ENCODE peak calls at places on chromosomes 5 and 9, in four cellular contexts. K is neuronal stem cell, R is psoas muscle, O is astrocyte. J is an unnamed sample. For H3K27me3, the result is how much of the 10 kb centered on the place peaks cover.

GRCh38 chr5:42930934-42931333 is 109.2 kb downstream of the ANXA2R start:
- DNase-seq in K (no peak), R (no peak), O (no peak), J (no peak)

GRCh38 chr5:56585973-56586740 is 229.2 kb upstream of the MAP3K1 start:
- DNase-seq in K (peak), R (peak), O (no peak), J (no peak)

GRCh38 chr5:141841781-141842180 is 36.4 kb downstream of the PCDH1 start:
- DNase-seq in K (no peak), R (no peak), O (no peak), J (no peak)

GRCh38 chr9:100590481-100590880 is 12.6 kb downstream of the CAVIN4 start:
- DNase-seq in K (no peak), R (no peak), O (peak), J (no peak)

GRCh38 chr9:124570942-124571666 is 63.9 kb upstream of the NR5A1 start:
- DNase-seq in K (no peak), R (no peak), O (no peak), J (no peak)

GRCh38 chr9:120030847-120031246 is 549.1 kb downstream of the CDK5RAP2 start:
- DNase-seq in K (no peak), R (no peak), O (no peak), J (no peak)

GRCh38 chr9:111148390-111148993 is 110.2 kb upstream of the LPAR1 start:
- DNase-seq in K (no peak), R (no peak), O (no peak), J (no peak)

GRCh38 chr9:36091028-36091953 is 45.2 kb upstream of the GLIPR2 start:
- DNase-seq in K (no peak), R (no peak), O (peak), J (no peak)

GRCh38 chr5:31537856-31538255 is 5.8 kb downstream of the C5orf22 start:
- DNase-seq in K (peak), R (no peak), O (no peak), J (no peak)

GRCh38 chr5:76811214-76811613 is 7.6 kb upstream of the F2RL1 start:
- DNase-seq in K (no peak), R (no peak), O (peak), J (no peak)

GRCh38 chr5:31996909-31997308 is 177.2 kb downstream of the GOLPH3 start:
- DNase-seq in K (no peak), R (no peak), O (no peak), J (no peak)

GRCh38 chr9:31597977-31598376 is 786.5 kb upstream of the ACO1 start:
- DNase-seq in K (no peak), R (no peak), O (peak), J (no peak)

GRCh38 chr9:2623046-2623865 is 1.7 kb downstream of the VLDLR start:
- DNase-seq in K (peak), R (peak), O (peak), J (peak)

GRCh38 chr9:118929317-118929716 is 439.9 kb downstream of the BRINP1 start:
- DNase-seq in K (no peak), R (no peak), O (peak), J (no peak)

GRCh38 chr5:124162782-124163532 is 583.5 kb downstream of the ZNF608 start:
- DNase-seq in K (no peak), R (no peak), O (peak), J (no peak)

GRCh38 chr5:143896981-143897380 is 85.0 kb downstream of the HMHB1 start:
- DNase-seq in K (no peak), R (no peak), O (peak), J (no peak)

GRCh38 chr9:72025956-72026355 is 34.5 kb downstream of the C9orf57 start:
- DNase-seq in K (no peak), R (no peak), O (peak), J (no peak)

GRCh38 chr9:76425677-76426453 is 31.6 kb upstream of the RFK start:
- DNase-seq in K (no peak), R (no peak), O (no peak), J (no peak)

GRCh38 chr5:8247485-8247884 is 378.5 kb downstream of the MTRR start:
- DNase-seq in K (no peak), R (no peak), O (no peak), J (no peak)

GRCh38 chr9:98218562-98219363 is 26.3 kb upstream of the CORO2A start:
- DNase-seq in K (no peak), R (peak), O (peak), J (peak)

GRCh38 chr5:52077941-52078825 is 694.9 kb downstream of the ISL1 start:
- DNase-seq in K (peak), R (no peak), O (no peak), J (peak)

GRCh38 chr9:133114451-133114885 is 6.6 kb downstream of the RALGDS start:
- DNase-seq in K (no peak), R (peak), O (no peak), J (peak)

GRCh38 chr9:133113928-133114351 is 7.1 kb downstream of the RALGDS start:
- DNase-seq in K (no peak), R (peak), O (no peak), J (peak)

GRCh38 chr9:133111461-133112360 is 9.3 kb downstream of the RALGDS start:
- DNase-seq in K (no peak), R (peak), O (no peak), J (no peak)

GRCh38 chr9:133112361-133113026 is 8.5 kb downstream of the RALGDS start:
- DNase-seq in K (no peak), R (peak), O (no peak), J (no peak)

GRCh38 chr9:133113163-133113927 is 7.7 kb downstream of the RALGDS start:
- DNase-seq in K (no peak), R (peak), O (peak), J (no peak)
- H3K4me3 ChIP-seq in K (no peak), R (peak), O (no peak), J (no peak)

GRCh38 chr5:488241-488640 is 36.0 kb downstream of the SLC9A3 start:
- DNase-seq in K (no peak), R (no peak), O (no peak), J (no peak)

GRCh38 chr5:483434-484184 is 40.6 kb downstream of the EXOC3 start:
- DNase-seq in K (no peak), R (no peak), O (no peak), J (no peak)

GRCh38 chr5:484556-484955 is 39.7 kb downstream of the SLC9A3 start:
- DNase-seq in K (no peak), R (no peak), O (no peak), J (no peak)

GRCh38 chr5:485113-485942 is 38.9 kb downstream of the SLC9A3 start:
- DNase-seq in K (no peak), R (no peak), O (no peak), J (no peak)

GRCh38 chr5:485943-486491 is 38.2 kb downstream of the SLC9A3 start:
- DNase-seq in K (no peak), R (no peak), O (no peak), J (no peak)
- H3K27me3 ChIP-seq in K (under half), R (half or more), O (under half), J (under half)

GRCh38 chr9:89592963-89593775 is 11.6 kb upstream of the GADD45G start:
- DNase-seq in K (peak), R (no peak), O (peak), J (peak)
- H3K4me3 ChIP-seq in K (no peak), R (no peak), O (no peak), J (no peak)

GRCh38 chr5:169938439-169938838 is 41.9 kb downstream of the INSYN2B start:
- DNase-seq in K (no peak), R (no peak), O (no peak), J (no peak)

GRCh38 chr5:169941542-169941941 is 38.8 kb downstream of the INSYN2B start:
- DNase-seq in K (no peak), R (no peak), O (no peak), J (no peak)

GRCh38 chr5:169944115-169944514 is 36.2 kb downstream of the INSYN2B start:
- DNase-seq in K (no peak), R (no peak), O (no peak), J (no peak)

GRCh38 chr5:169942181-169942580 is 38.1 kb downstream of the INSYN2B start:
- DNase-seq in K (no peak), R (no peak), O (peak), J (no peak)

DNA sequence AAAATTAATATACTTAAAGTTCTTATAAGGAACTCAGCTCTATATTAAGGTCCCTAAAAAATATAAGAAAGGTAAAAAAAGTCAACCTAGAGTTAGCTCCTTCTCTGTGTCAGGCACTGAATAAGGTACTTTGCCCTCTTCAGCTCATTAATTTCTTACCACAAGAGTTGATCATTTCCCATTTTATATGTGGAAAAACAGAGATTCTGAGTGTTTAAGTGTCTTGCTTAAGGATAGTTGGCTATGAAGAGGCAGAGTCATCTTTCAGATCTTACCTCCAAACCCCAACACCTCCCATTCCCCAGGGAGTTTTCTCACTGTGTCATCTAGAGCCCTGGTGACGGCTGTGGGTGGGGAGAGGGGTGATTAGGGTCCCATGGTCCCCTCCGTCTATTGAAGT is 40.6 kb downstream of the INSYN2B start:
- DNase-seq in K (no peak), R (no peak), O (no peak), J (no peak)
- H3K27me3 ChIP-seq in K (under half), R (under half), O (under half), J (under half)

GRCh38 chr5:159179556-159180305 is 29.6 kb downstream of the RNF145 start:
- DNase-seq in K (no peak), R (no peak), O (no peak), J (no peak)
- H3K4me3 ChIP-seq in K (no peak), R (no peak), O (no peak), J (no peak)

DNA sequence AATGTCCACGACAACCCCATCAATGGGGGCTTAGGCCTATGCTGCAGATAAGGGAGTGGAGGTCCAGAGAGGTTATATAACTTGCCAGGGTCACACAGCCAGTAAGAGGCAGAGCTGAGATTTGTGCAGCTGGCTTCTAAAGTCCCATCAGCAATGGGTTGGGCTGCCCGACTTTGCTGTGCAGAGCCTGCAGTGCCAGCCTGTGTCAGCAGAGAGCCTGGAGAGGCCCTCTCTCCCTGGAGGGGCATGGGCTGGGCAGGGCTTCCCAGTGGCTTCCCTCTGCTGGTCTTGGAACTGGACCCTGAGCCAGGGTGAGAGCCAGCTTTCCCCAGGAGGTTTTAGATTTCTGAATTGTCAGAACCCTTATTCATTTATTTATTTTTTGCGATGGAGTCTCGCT is 77.2 kb upstream of the RAPGEF1 start:
- DNase-seq in K (no peak), R (no peak), O (no peak), J (no peak)
- H3K27me3 ChIP-seq in K (half or more), R (half or more), O (half or more), J (under half)

DNA sequence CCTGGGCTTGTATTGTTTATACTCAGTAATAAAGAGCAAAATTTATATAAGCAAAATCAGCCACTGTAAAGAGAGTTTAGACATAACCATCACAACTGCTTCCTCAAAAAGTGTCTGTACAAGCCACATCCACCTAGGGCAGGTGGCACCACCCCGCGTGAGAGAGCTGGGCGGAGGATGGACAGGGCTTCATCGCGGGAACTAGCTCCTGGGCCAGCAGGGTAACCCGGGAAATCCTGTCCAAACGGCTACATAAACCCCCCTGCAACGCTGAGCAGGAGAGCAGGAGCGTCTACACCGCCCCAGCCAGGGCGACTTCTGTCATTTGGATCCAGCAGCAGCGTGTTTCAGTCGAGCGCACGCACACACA is 1.3 kb downstream of the SLC6A3 start:
- DNase-seq in K (no peak), R (no peak), O (no peak), J (peak)
- H3K4me3 ChIP-seq in K (peak), R (no peak), O (no peak), J (no peak)

J was measured in H7.